ENCODE peak calls at places on chromosomes 7 and 10, in six cellular contexts. One of them, this sample, is unnamed.

GRCh38 chr10:77643795-77644468 is 6.3 kb upstream of the KCNMA1 start:
- DNase-seq in adrenal gland: peak; percentile 54
- DNase-seq in BJ: no peak
- DNase-seq in BE2C: peak; percentile 53
- DNase-seq in astrocyte: peak; percentile 37
- DNase-seq in heart left ventricle: no peak
- DNase-seq in this sample: peak; percentile 60

GRCh38 chr7:28407643-28408042 is 4.7 kb upstream of the CREB5 start:
- DNase-seq in adrenal gland: no peak
- DNase-seq in BJ: no peak
- DNase-seq in heart left ventricle: no peak
- DNase-seq in astrocyte: peak; percentile 44
- DNase-seq in BE2C: no peak
- DNase-seq in this sample: peak; percentile 75

GRCh38 chr7:140625908-140626868 is 14.4 kb downstream of the DENND2A start:
- DNase-seq in astrocyte: peak; percentile 95
- DNase-seq in BJ: peak; percentile 97
- DNase-seq in adrenal gland: peak; percentile 71
- DNase-seq in heart left ventricle: peak; percentile 92
- DNase-seq in BE2C: peak; percentile 79
- DNase-seq in this sample: peak; percentile 82

GRCh38 chr7:28358423-28358868 is 53.9 kb upstream of the CREB5 start:
- DNase-seq in BE2C: no peak
- DNase-seq in heart left ventricle: no peak
- DNase-seq in astrocyte: peak; percentile 99
- DNase-seq in BJ: peak; percentile 96
- DNase-seq in adrenal gland: peak; percentile 9
- DNase-seq in this sample: peak; percentile 97

GRCh38 chr7:158271646-158272045 is 316.0 kb downstream of the PTPRN2 start:
- DNase-seq in BE2C: no peak
- DNase-seq in BJ: no peak
- DNase-seq in heart left ventricle: no peak
- DNase-seq in astrocyte: no peak
- DNase-seq in adrenal gland: no peak
- DNase-seq in this sample: no peak

GRCh38 chr10:18737236-18737635 is 78.0 kb downstream of the ARL5B start:
- DNase-seq in astrocyte: peak; percentile 64
- DNase-seq in BJ: no peak
- DNase-seq in heart left ventricle: no peak
- DNase-seq in BE2C: no peak
- DNase-seq in adrenal gland: no peak
- DNase-seq in this sample: peak; percentile 16

GRCh38 chr7:23471090-23471859 is 984 bp upstream of the IGF2BP3 start:
- DNase-seq in adrenal gland: no peak
- DNase-seq in heart left ventricle: no peak
- DNase-seq in BJ: no peak
- DNase-seq in BE2C: peak; percentile 94
- DNase-seq in astrocyte: peak; percentile 51
- DNase-seq in this sample: peak; percentile 53

GRCh38 chr10:11189581-11190376 is 172.1 kb downstream of the CELF2 start:
- DNase-seq in BJ: no peak
- DNase-seq in heart left ventricle: no peak
- DNase-seq in astrocyte: no peak
- DNase-seq in BE2C: no peak
- DNase-seq in adrenal gland: no peak
- DNase-seq in this sample: no peak

GRCh38 chr10:87622290-87623004 is 37.2 kb upstream of the PAPSS2 start:
- DNase-seq in adrenal gland: no peak
- DNase-seq in BE2C: no peak
- DNase-seq in BJ: no peak
- DNase-seq in heart left ventricle: no peak
- DNase-seq in astrocyte: no peak
- DNase-seq in this sample: no peak
- TF ChIP-seq CTCF in adrenal gland: no peak
- TF ChIP-seq CTCF in BE2C: no peak
- TF ChIP-seq CTCF in BJ: no peak
- TF ChIP-seq CTCF in heart left ventricle: no peak
- TF ChIP-seq CTCF in astrocyte: no peak
- TF ChIP-seq CTCF in this sample: no peak

GRCh38 chr10:104127411-104127810 is 5.4 kb downstream of the SFR1 start:
- DNase-seq in adrenal gland: peak; percentile 5
- DNase-seq in astrocyte: no peak
- DNase-seq in heart left ventricle: peak; percentile 6
- DNase-seq in BE2C: peak; percentile 34
- DNase-seq in BJ: no peak
- DNase-seq in this sample: no peak
- TF ChIP-seq CTCF in adrenal gland: no peak
- TF ChIP-seq CTCF in astrocyte: no peak
- TF ChIP-seq CTCF in heart left ventricle: peak; percentile 8
- TF ChIP-seq CTCF in BE2C: peak; percentile 48
- TF ChIP-seq CTCF in BJ: peak; percentile 11
- TF ChIP-seq CTCF in this sample: peak; percentile 57

DNA sequence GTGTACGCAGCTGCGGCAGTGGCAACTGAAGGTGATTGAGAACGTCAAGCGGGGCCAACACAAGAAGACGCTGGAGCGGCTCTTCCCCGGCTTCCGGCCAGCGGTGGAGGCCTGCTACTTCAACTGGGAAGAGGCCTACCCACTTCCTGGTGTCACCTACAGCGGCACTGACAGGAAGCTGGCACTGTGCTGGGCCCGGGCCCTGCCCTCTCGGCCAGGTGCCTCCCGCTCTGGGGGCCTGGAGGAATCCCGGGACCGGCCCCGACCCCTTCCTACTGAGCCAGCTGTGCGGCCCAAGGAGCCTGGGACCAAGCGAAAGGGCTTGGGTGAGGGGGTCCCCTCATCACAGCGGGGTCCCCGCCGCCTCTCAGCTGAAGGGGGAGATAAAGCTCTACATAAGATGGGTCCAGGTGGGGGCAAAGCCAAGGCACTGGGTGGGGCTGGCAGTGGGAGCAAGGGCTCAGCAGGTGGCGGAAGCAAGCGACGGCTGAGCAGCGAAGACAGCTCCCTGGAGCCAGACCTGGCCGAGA is 6.5 kb downstream of the ZSWIM8 start:
- DNase-seq in BJ: no peak
- DNase-seq in adrenal gland: no peak
- DNase-seq in heart left ventricle: no peak
- DNase-seq in BE2C: no peak
- DNase-seq in astrocyte: no peak
- DNase-seq in this sample: no peak
- TF ChIP-seq CTCF in BJ: no peak
- TF ChIP-seq CTCF in adrenal gland: no peak
- TF ChIP-seq CTCF in heart left ventricle: no peak
- TF ChIP-seq CTCF in BE2C: no peak
- TF ChIP-seq CTCF in astrocyte: no peak
- TF ChIP-seq CTCF in this sample: no peak

DNA sequence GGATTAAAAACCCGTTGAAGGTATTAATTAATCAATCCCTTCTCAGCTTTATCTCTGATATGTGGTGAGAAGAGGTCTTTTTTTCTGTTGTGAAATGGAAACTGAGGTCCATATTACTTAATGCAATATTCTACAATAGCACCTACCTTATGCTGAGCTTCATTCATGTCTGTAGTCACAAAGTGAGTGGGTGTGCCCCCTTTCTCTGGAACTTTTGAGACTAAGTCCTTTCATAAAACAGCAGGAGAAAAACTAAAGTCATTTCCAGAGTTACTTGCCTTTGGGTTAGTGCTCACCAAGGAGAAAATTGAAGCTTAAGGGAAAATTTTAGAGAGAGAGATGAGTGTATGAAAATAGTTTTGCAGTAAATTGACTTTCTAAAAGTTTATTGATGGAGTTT is 61.2 kb downstream of the EXOC4 start:
- DNase-seq in astrocyte: no peak
- DNase-seq in heart left ventricle: no peak
- DNase-seq in adrenal gland: no peak
- DNase-seq in BJ: no peak
- DNase-seq in BE2C: no peak
- DNase-seq in this sample: no peak
- TF ChIP-seq CTCF in astrocyte: no peak
- TF ChIP-seq CTCF in heart left ventricle: no peak
- TF ChIP-seq CTCF in adrenal gland: no peak
- TF ChIP-seq CTCF in BJ: no peak
- TF ChIP-seq CTCF in BE2C: no peak
- TF ChIP-seq CTCF in this sample: no peak

DNA sequence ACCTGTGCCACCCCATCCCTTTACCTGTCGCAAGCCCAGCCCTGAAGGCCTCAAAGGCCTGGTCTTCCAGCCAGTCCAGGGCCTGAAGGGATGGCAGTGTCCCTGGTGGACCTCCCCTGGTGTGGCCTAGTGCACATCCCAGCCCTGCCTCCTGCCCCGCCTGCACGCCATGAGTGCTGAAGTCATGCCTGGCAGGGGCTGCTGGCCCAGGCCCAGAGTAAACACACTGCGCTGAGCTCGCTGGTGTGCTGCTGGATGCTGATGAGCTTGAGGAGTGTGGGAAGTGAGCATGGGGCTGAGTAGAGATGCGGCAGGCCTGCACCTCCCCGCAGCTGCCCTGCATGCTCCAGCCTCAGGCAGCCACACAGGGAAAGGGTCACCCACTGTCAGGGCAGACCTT is 43.2 kb downstream of the HTRA1 start:
- DNase-seq in astrocyte: peak; percentile 92
- DNase-seq in heart left ventricle: peak; percentile 90
- DNase-seq in BE2C: peak; percentile 30
- DNase-seq in adrenal gland: peak; percentile 46
- DNase-seq in BJ: peak; percentile 51
- DNase-seq in this sample: peak; percentile 63
- TF ChIP-seq CTCF in astrocyte: no peak
- TF ChIP-seq CTCF in heart left ventricle: no peak
- TF ChIP-seq CTCF in BE2C: no peak
- TF ChIP-seq CTCF in adrenal gland: no peak
- TF ChIP-seq CTCF in BJ: no peak
- TF ChIP-seq CTCF in this sample: no peak

DNA sequence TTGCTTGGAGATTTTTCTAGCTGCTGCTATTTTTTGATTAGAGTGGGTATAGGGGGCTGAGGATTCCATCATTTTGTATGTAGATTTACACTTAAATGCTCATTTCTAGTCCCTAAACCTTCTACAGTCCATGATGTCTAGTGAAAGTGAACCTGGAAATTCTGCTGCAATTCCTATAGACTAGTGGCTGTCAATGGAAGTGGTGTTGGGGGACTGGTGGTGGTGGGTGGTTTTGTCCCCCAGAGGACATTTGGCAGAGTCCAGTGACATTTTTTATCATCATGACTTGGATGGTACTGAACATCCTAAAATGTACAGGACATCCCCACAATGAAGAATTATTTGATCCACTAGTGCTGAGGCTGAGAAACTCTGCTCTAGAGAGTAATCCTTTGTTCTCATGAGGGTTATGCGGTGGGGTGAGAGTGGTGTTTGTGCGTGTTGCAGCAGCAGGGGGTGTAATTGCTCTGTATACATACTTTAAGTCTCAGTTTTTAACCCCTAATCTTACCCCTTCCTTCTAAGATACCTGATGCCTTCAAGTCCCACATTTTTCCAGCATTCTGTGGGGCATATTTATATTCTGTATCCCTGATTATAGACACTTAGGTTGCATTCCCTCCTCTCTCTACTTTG is 35.0 kb downstream of the KIF11 start:
- DNase-seq in heart left ventricle: no peak
- DNase-seq in adrenal gland: no peak
- DNase-seq in BE2C: no peak
- DNase-seq in BJ: no peak
- DNase-seq in astrocyte: no peak
- DNase-seq in this sample: no peak
- TF ChIP-seq CTCF in heart left ventricle: no peak
- TF ChIP-seq CTCF in adrenal gland: no peak
- TF ChIP-seq CTCF in BE2C: no peak
- TF ChIP-seq CTCF in BJ: no peak
- TF ChIP-seq CTCF in astrocyte: no peak
- TF ChIP-seq CTCF in this sample: peak; percentile 17

DNA sequence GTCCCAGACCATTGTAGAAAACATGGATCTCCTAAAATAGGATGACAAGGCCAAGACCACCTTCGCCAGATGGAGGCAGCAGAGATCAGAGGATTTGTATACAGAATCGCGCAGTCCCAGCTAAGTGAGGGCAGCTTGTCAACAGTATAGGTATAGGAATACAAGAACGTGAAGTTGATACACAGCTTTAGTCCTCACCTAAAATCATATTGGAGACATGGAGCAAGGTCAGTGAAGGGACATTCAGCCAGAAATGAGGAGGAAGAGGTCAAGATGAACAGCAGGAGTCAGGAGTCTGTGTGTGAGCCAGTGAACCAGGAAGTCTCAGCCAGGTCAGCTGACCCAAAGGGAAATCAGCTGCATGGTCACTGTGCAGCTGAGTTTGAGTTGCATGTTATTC is 263.4 kb upstream of the PRKCQ start:
- DNase-seq in heart left ventricle: no peak
- DNase-seq in adrenal gland: no peak
- DNase-seq in astrocyte: no peak
- DNase-seq in BE2C: no peak
- DNase-seq in BJ: no peak
- DNase-seq in this sample: no peak
- TF ChIP-seq CTCF in heart left ventricle: no peak
- TF ChIP-seq CTCF in adrenal gland: no peak
- TF ChIP-seq CTCF in astrocyte: no peak
- TF ChIP-seq CTCF in BE2C: peak; percentile 18
- TF ChIP-seq CTCF in BJ: no peak
- TF ChIP-seq CTCF in this sample: no peak

DNA sequence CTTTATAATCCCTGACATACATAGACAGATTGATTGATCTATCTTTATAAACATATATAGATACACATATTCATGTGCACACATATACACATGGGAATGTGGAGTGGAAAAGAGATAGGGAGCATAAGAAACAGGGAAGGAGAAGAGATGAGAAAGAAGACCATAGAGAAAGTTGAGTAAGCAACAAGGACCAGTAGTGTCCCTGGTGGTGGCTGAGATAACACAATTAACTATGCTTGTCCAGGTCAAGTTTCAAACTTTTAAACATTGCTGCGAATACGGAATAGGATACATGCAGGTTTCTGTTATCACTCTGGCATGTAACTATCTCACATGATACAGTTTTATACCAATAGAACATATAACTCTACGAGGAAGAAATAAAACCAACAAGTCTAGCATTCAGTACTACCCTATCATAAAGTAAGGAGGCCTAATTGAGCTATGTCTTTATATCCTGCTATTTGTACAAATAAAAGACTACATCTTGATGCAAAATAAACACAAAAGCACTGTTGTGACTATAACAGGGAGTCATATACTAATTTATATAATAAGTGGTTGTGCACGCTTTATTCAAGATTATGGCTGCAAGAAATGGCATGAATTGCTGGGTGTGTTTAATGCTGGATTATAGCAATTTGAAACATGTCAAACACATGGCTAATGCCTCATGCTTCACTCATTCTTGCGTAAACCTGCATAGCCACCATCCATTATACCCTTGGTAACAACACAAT is 8.0 kb downstream of the FOXP2 start:
- DNase-seq in astrocyte: no peak
- DNase-seq in adrenal gland: no peak
- DNase-seq in heart left ventricle: no peak
- DNase-seq in BE2C: no peak
- DNase-seq in BJ: no peak
- DNase-seq in this sample: no peak
- TF ChIP-seq CTCF in astrocyte: peak; percentile 24
- TF ChIP-seq CTCF in adrenal gland: no peak
- TF ChIP-seq CTCF in heart left ventricle: no peak
- TF ChIP-seq CTCF in BE2C: no peak
- TF ChIP-seq CTCF in BJ: peak; percentile 26
- TF ChIP-seq CTCF in this sample: peak; percentile 38